ENCODE peak calls at places on chromosomes 16 and 17, in nine cellular contexts. H, Y, N, G, A, P, U, F and B are unnamed samples.

GRCh38 chr17:39916918-39917317 is 1.5 kb downstream of the GSDMB start:
- DNase-seq in U (no peak), G (no peak), H (no peak), P (no peak), F (peak), N (no peak), Y (no peak), A (no peak), B (no peak)

GRCh38 chr17:49312722-49313121 is 49.3 kb downstream of the ZNF652 start:
- DNase-seq in G (no peak), F (no peak), U (no peak), N (no peak), P (no peak), Y (no peak), A (no peak), H (no peak), B (no peak)

GRCh38 chr16:74921051-74921450 is 63.9 kb downstream of the WDR59 start:
- DNase-seq in P (no peak), N (no peak), G (no peak), F (no peak), A (no peak), H (no peak), U (no peak), Y (no peak), B (no peak)

GRCh38 chr17:20281860-20282259 is 185.5 kb downstream of the LGALS9B start:
- DNase-seq in A (no peak), G (no peak), N (no peak), F (no peak), U (peak), Y (no peak), P (peak), H (no peak), B (peak)

GRCh38 chr17:13044713-13045112 is 26.9 kb upstream of the ELAC2 start:
- DNase-seq in A (no peak), F (no peak), U (no peak), N (no peak), G (no peak), H (no peak), Y (no peak), P (no peak), B (no peak)

GRCh38 chr17:77867308-77867781 is 91.2 kb upstream of the TNRC6C start:
- DNase-seq in U (peak), G (no peak), H (no peak), A (no peak), P (no peak), N (no peak), Y (no peak), F (no peak), B (no peak)

GRCh38 chr16:67653131-67654068 is 6.7 kb downstream of the ACD start:
- DNase-seq in A (no peak), N (no peak), P (no peak), H (no peak), F (no peak), U (peak), Y (no peak), G (no peak), B (no peak)

GRCh38 chr17:50331085-50331791 is 14.7 kb upstream of the XYLT2 start:
- DNase-seq in H (no peak), F (no peak), G (peak), U (peak), Y (no peak), P (no peak), N (no peak), A (peak), B (no peak)

GRCh38 chr16:10923650-10924214 is 18.5 kb downstream of the DEXI start:
- DNase-seq in U (peak), F (no peak), P (no peak), H (no peak), Y (no peak), A (no peak), G (no peak), N (no peak), B (no peak)

GRCh38 chr17:40535924-40536717 is 29.2 kb downstream of the CCR7 start:
- DNase-seq in G (peak), A (no peak), H (no peak), P (no peak), N (no peak), F (no peak), Y (no peak), U (peak), B (peak)

GRCh38 chr17:77886387-77886728 is 72.1 kb upstream of the TNRC6C start:
- DNase-seq in A (no peak), U (peak), P (no peak), Y (no peak), N (no peak), G (no peak), F (no peak), H (no peak), B (peak)

GRCh38 chr16:84207266-84207665 is 16.3 kb downstream of the ADAD2 start:
- DNase-seq in N (no peak), Y (no peak), U (no peak), H (no peak), G (no peak), A (no peak), F (no peak), P (no peak), B (no peak)

GRCh38 chr17:31724026-31724425 is 135.0 kb downstream of the COPRS start:
- DNase-seq in N (no peak), H (peak), Y (no peak), A (no peak), U (no peak), F (no peak), P (no peak), G (peak), B (no peak)

GRCh38 chr17:47789611-47790520 is 31.7 kb downstream of the OSBPL7 start:
- DNase-seq in N (peak), H (peak), P (no peak), U (peak), G (peak), A (no peak), F (peak), Y (no peak), B (no peak)

GRCh38 chr16:72844225-72844920 is 203.6 kb downstream of the ZFHX3 start:
- DNase-seq in A (no peak), H (no peak), Y (no peak), U (no peak), N (no peak), F (no peak), G (no peak), P (no peak), B (no peak)

GRCh38 chr17:67528751-67529436 is 151.8 kb downstream of the PITPNC1 start:
- DNase-seq in A (peak), G (peak), F (peak), Y (no peak), H (peak), N (peak), P (peak), U (peak), B (peak)

GRCh38 chr17:47807421-47807820 is 14.2 kb downstream of the OSBPL7 start:
- DNase-seq in A (no peak), N (no peak), G (no peak), U (no peak), H (no peak), Y (no peak), P (no peak), F (no peak), B (no peak)

GRCh38 chr17:30093463-30094147 is 23.0 kb upstream of the NSRP1 start:
- DNase-seq in G (peak), P (no peak), N (peak), U (no peak), F (peak), H (peak), A (no peak), Y (no peak), B (no peak)

GRCh38 chr16:9658586-9658985 is 523.6 kb downstream of the GRIN2A start:
- DNase-seq in Y (no peak), N (no peak), U (no peak), P (no peak), G (no peak), H (no peak), A (no peak), F (no peak), B (no peak)

GRCh38 chr17:71444011-71444574 is 676.7 kb upstream of the SOX9 start:
- DNase-seq in Y (no peak), A (no peak), H (no peak), N (no peak), P (no peak), U (no peak), G (peak), F (no peak), B (no peak)

GRCh38 chr17:59277031-59277430 is 54.4 kb upstream of the YPEL2 start:
- DNase-seq in P (no peak), A (no peak), N (no peak), H (no peak), G (no peak), F (no peak), U (no peak), Y (peak), B (no peak)

GRCh38 chr17:3890893-3891219 is 2.0 kb downstream of the CAMKK1 start:
- DNase-seq in G (no peak), F (no peak), P (no peak), N (no peak), A (no peak), Y (no peak), H (no peak), U (no peak), B (no peak)

GRCh38 chr16:64543401-64543800 is 578.5 kb downstream of the CDH11 start:
- DNase-seq in G (no peak), F (no peak), A (no peak), P (no peak), H (no peak), N (no peak), Y (no peak), U (no peak), B (no peak)

GRCh38 chr17:40347319-40348135 is 17.0 kb downstream of the GJD3 start:
- DNase-seq in A (no peak), G (no peak), F (peak), U (no peak), P (no peak), H (no peak), N (peak), Y (no peak), B (no peak)

GRCh38 chr17:17171991-17172939 is 33.9 kb downstream of the PLD6 start:
- DNase-seq in N (no peak), U (no peak), A (no peak), G (no peak), P (no peak), Y (no peak), H (no peak), F (peak), B (no peak)

GRCh38 chr16:76535-77272 is 1.3 kb upstream of the MPG start:
- DNase-seq in U (peak), Y (no peak), H (peak), N (peak), G (peak), F (no peak), A (no peak), P (peak), B (peak)

DNA sequence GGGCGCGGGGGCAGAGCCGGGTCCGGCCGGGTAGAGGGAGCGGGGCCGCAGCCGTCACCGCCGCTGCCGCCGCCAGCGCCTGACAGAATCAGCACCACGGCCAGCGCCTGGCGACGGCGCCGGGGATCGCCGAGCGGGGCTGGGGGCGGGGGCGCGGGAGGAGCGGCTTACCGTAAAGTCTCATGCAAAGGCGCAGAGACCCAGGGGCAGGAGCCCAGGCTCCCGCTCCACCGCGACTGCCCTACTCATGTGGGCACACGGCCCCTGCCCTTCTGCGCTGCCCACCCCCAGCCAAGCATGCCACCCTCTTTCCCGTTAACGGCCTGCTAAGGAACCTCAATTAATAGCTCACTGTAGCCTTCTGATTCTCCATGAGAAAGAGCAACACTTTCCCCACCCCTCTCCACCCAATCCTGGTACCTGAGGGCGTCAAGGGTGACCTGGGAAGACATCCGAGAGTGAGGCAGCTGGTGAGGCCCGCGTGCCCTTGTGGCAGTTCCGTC is at the start of gene SEZ6:
- DNase-seq in F (peak), N (peak), P (no peak), H (no peak), U (peak), G (peak), A (peak), Y (no peak), B (peak)
- H3K4me3 ChIP-seq in F (peak), N (no peak), P (no peak), H (no peak), U (no peak), G (no peak), A (no peak), Y (no peak), B (no peak)

GRCh38 chr17:70053241-70054234 is 21.5 kb upstream of the KCNJ16 start:
- DNase-seq in G (no peak), P (no peak), F (no peak), H (no peak), Y (no peak), A (no peak), N (no peak), U (no peak), B (no peak)
- H3K4me3 ChIP-seq in G (peak), P (peak), F (no peak), H (no peak), Y (no peak), A (no peak), N (no peak), U (no peak), B (no peak)

GRCh38 chr17:41919165-41919817 is 540 bp upstream of the ACLY start:
- DNase-seq in H (peak), G (no peak), F (peak), P (peak), N (no peak), U (no peak), A (no peak), Y (no peak), B (no peak)
- H3K4me3 ChIP-seq in H (peak), G (peak), F (peak), P (peak), N (peak), U (no peak), A (peak), Y (peak), B (peak)

GRCh38 chr17:35089846-35090193 is 26.3 kb upstream of the RFFL start:
- DNase-seq in A (no peak), P (no peak), U (no peak), G (peak), F (peak), H (no peak), Y (no peak), N (peak), B (no peak)
- H3K4me3 ChIP-seq in A (no peak), P (no peak), U (no peak), G (peak), F (peak), H (peak), Y (peak), N (peak), B (no peak)

DNA sequence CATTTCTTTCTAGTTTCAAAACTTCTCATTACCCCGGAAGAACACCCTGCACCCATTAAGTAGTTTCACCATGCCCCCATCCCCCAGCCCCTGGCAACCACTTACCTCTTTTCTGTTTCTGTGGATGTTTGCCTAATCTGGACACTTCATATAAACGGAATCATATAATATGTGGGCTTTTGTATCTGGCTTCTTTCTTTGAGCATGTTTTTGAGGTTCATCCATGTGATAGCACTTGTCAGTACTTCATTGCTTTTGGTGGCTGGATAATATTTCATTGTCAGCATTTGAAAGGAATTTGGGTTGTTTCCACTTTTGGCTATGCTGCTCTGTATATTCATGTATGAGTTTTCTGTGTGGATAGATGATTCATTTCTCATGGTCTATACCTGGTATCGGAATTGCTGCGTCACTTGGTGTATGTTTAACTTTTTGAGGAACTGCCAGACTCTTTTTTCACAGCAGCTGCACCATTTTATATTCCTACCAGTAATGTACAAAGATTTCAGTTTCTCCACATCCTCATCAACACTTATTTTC is 30.0 kb upstream of the SLC5A10 start:
- DNase-seq in H (no peak), G (peak), F (no peak), Y (peak), P (no peak), A (peak), U (no peak), N (no peak), B (no peak)
- H3K4me3 ChIP-seq in H (no peak), G (no peak), F (no peak), Y (no peak), P (no peak), A (no peak), U (no peak), N (no peak), B (no peak)

DNA sequence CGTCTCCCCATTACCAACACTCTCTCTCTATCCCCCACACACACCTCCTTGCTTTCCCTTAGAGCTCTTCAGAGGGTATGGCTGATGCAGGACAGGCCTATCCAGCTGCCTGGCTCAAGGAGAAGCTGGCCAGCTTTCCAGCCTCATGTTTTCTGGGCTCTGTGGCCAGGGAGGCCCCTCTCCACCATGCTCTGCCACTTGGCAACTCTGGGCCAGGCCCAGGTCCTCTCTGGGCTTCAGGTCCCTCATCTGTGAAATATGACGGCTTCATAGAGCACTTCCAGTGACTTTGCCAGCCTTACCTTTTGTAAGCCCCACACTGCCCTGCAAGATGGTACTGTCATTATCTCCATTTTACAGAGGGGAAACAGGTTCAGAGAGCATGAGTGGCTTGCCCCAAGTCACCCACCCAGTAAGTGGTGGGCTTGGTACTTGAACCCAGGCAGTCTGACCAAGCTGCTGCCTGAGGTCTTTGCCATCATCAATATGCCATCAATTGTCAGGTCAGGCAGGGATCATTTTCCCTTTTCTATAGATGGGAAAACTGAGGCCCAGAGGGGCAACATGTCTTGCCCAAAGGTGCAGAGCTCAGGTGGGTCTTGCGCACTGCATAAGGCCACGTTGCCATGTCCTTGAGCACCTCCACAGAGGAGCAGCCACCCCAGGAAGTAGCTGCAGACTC is 548 bp upstream of the ADGRG5 start:
- DNase-seq in A (no peak), P (no peak), F (no peak), Y (no peak), U (peak), G (no peak), N (peak), H (no peak), B (no peak)
- H3K4me3 ChIP-seq in A (no peak), P (no peak), F (no peak), Y (peak), U (no peak), G (no peak), N (no peak), H (no peak), B (no peak)

GRCh38 chr16:2520097-2520783 is at the start of gene AMDHD2:
- DNase-seq in P (peak), Y (peak), U (peak), H (peak), G (peak), F (peak), N (peak), A (peak), B (peak)

GRCh38 chr16:2519711-2520080 is 475 bp upstream of the AMDHD2 start:
- DNase-seq in P (no peak), Y (no peak), G (no peak), N (no peak), U (no peak), F (no peak), H (no peak), A (no peak), B (peak)

GRCh38 chr16:2523801-2524231 is 3.6 kb downstream of the AMDHD2 start:
- DNase-seq in Y (no peak), N (no peak), P (no peak), U (no peak), H (no peak), F (no peak), A (no peak), G (no peak), B (no peak)

GRCh38 chr16:2518823-2519710 is 1.1 kb upstream of the AMDHD2 start:
- DNase-seq in Y (no peak), A (no peak), G (no peak), N (no peak), H (no peak), F (no peak), U (no peak), P (no peak), B (peak)

DNA sequence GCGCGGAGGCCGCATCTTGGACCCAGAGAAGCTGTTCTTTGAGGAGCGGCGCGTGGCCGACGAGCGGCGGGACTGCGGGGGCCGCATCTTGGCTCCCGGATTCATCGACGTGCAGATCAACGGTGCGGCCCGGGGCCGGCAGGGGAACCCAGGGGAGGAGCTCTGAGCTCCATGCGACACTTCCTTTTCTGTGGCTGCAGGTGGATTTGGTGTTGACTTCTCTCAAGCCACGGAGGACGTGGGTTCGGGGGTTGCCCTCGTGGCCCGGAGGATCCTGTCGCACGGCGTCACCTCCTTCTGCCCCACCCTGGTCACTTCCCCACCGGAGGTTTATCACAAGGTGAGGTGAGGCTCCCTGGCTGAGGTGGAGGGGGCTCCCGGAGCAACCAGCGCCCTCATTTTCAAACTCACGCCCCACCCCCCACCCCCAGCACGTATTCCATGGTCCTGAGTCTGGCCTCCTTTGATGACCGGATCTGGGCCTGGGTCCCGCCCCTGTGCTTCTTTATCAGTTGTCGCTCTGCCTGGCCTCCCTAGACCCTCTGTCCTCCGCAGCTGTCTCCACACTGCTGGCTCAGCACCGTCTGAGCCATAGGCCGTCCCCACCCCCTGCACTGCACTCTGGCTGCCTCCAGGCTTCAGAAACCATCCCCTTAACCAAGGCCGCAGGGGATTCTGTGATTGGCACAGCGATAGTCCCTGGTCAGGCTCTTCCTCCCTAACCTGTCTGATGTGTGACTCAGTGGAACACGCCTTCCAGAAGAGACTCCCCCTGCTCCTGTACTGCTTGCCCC is 810 bp downstream of the AMDHD2 start:
- DNase-seq in A (no peak), N (peak), H (peak), U (no peak), Y (no peak), F (peak), G (no peak), P (no peak), B (peak)
- H3K4me3 ChIP-seq in A (peak), N (peak), H (peak), U (peak), Y (peak), F (peak), G (peak), P (peak), B (peak)